ENCODE peak calls at places on chromosomes 4 and X, in nine cellular contexts. A is GM23338; R is stimulated activated CD8-positive, alpha-beta memory T cell treated with anti-CD3 and anti-CD28 coated beads, Interleukin-15, amount 100 ng/mL, for 48 hours; Y is lung microvascular endothelial cell; Z is endodermal cell; X is choroid plexus epithelial cell; G is T-helper 2 cell; I is effector memory CD4-positive, alpha-beta T cell; F is stimulated activated CD4-positive, alpha-beta T cell treated with anti-CD3 and anti-CD28 coated beads, TNF-alpha, amount 100 ng/mL, for 1 hour. J is an unnamed sample.

GRCh38 chr4:143341186-143341755 is 4.6 kb downstream of the GAB1 start:
- DNase-seq in R (no peak), Y (no peak), X (no peak), G (no peak), I (no peak), A (no peak), Z (no peak), F (no peak), J (no peak)

GRCh38 chr4:158996669-158997074 is 106.2 kb upstream of the RAPGEF2 start:
- DNase-seq in I (no peak), G (no peak), Y (peak; percentile 85), Z (no peak), A (no peak), F (no peak), X (peak; percentile 89), R (no peak), J (peak; percentile 97)

GRCh38 chrX:14948701-14949100 is 75.5 kb downstream of the MOSPD2 start:
- DNase-seq in I (no peak), R (no peak), F (no peak), X (peak; percentile 29), G (no peak), Y (no peak), Z (no peak), A (no peak), J (no peak)

GRCh38 chr4:36324808-36325207 is 43.4 kb downstream of the DTHD1 start:
- DNase-seq in F (no peak), R (no peak), X (no peak), Z (no peak), I (no peak), Y (no peak), G (no peak), A (no peak), J (no peak)

GRCh38 chr4:7829687-7830580 is 109.7 kb downstream of the AFAP1 start:
- DNase-seq in Z (no peak), G (no peak), R (no peak), X (no peak), I (no peak), Y (no peak), F (no peak), A (no peak), J (no peak)

GRCh38 chr4:137069473-137069872 is 462.8 kb downstream of the PCDH18 start:
- DNase-seq in Y (no peak), Z (no peak), I (no peak), F (no peak), X (no peak), A (peak; percentile 17), R (no peak), G (no peak), J (no peak)

GRCh38 chr4:39032218-39033085 is at the start of gene TMEM156:
- DNase-seq in R (no peak), G (no peak), X (peak; percentile 72), Y (no peak), A (no peak), I (peak; percentile 12), Z (no peak), F (no peak), J (peak; percentile 44)

GRCh38 chr4:76028242-76028859 is 5.1 kb upstream of the CXCL10 start:
- DNase-seq in F (no peak), X (peak; percentile 26), Y (peak; percentile 63), Z (no peak), R (no peak), A (no peak), I (no peak), G (no peak), J (peak; percentile 9)